ENCODE peak calls at places on chromosome 18, in eight cellular contexts. D, H, M, A, I, X, B and T are unnamed samples.

GRCh38 chr18:12373032-12373770 is 3.8 kb downstream of the AFG3L2 start:
- DNase-seq in D (peak), X (no peak), H (no peak), A (no peak), M (no peak), B (no peak), I (no peak), T (no peak)

GRCh38 chr18:36503477-36503876 is 206.0 kb downstream of the FHOD3 start:
- DNase-seq in X (no peak), B (no peak), D (no peak), H (no peak), A (no peak), I (no peak), M (no peak), T (no peak)

GRCh38 chr18:60064271-60064670 is 164.5 kb downstream of the PMAIP1 start:
- DNase-seq in X (no peak), D (peak), A (no peak), B (no peak), I (no peak), M (no peak), H (peak), T (no peak)

GRCh38 chr18:7697306-7697705 is 130.2 kb downstream of the PTPRM start:
- DNase-seq in I (no peak), X (no peak), A (no peak), H (no peak), M (no peak), D (no peak), B (no peak), T (no peak)

GRCh38 chr18:76450912-76451421 is 44.1 kb downstream of the ZNF516 start:
- DNase-seq in X (no peak), I (no peak), H (peak), D (peak), B (peak), M (peak), A (no peak), T (peak)

GRCh38 chr18:49238433-49239042 is 221.9 kb downstream of the DYM start:
- DNase-seq in A (no peak), X (no peak), H (peak), D (no peak), B (peak), M (no peak), I (no peak), T (peak)

GRCh38 chr18:60826346-60826745 is 453.8 kb upstream of the MC4R start:
- DNase-seq in D (no peak), H (peak), M (no peak), A (no peak), I (no peak), B (peak), X (no peak), T (no peak)

GRCh38 chr18:79571221-79572092 is 108.1 kb upstream of the CTDP1 start:
- DNase-seq in M (peak), B (no peak), A (no peak), I (no peak), D (no peak), H (no peak), X (no peak), T (no peak)

GRCh38 chr18:24126155-24126947 is 12.5 kb upstream of the CABYR start:
- DNase-seq in I (no peak), B (no peak), X (no peak), D (peak), M (no peak), A (no peak), H (no peak), T (no peak)

GRCh38 chr18:69817335-69817935 is 130.2 kb downstream of the CD226 start:
- DNase-seq in B (no peak), X (no peak), M (no peak), A (no peak), H (peak), I (no peak), D (peak), T (no peak)

GRCh38 chr18:37665346-37665745 is 99.7 kb upstream of the CELF4 start:
- DNase-seq in M (no peak), I (no peak), X (no peak), B (no peak), H (no peak), A (no peak), D (no peak), T (no peak)

GRCh38 chr18:63237911-63238710 is 81.5 kb downstream of the BCL2 start:
- DNase-seq in A (no peak), D (peak), B (peak), X (no peak), M (no peak), I (peak), H (peak), T (peak)

GRCh38 chr18:12645751-12646203 is 12.1 kb downstream of the SPIRE1 start:
- DNase-seq in M (peak), H (peak), D (no peak), B (no peak), X (no peak), A (peak), I (no peak), T (peak)

GRCh38 chr18:68660355-68661183 is 54.3 kb downstream of the TMX3 start:
- DNase-seq in H (peak), M (no peak), I (peak), B (peak), D (peak), X (peak), A (no peak), T (peak)

GRCh38 chr18:44733069-44733753 is 52.5 kb downstream of the SETBP1 start:
- DNase-seq in H (peak), I (no peak), X (no peak), A (no peak), B (no peak), M (no peak), D (peak), T (no peak)

GRCh38 chr18:10442551-10442971 is 11.9 kb upstream of the APCDD1 start:
- DNase-seq in B (peak), A (peak), M (no peak), D (no peak), X (no peak), H (peak), I (no peak), T (no peak)

GRCh38 chr18:76371804-76372203 is 123.2 kb downstream of the ZNF516 start:
- DNase-seq in H (no peak), M (no peak), X (no peak), A (no peak), D (no peak), B (no peak), I (no peak), T (no peak)

GRCh38 chr18:62848946-62849345 is 133.6 kb downstream of the PHLPP1 start:
- DNase-seq in B (no peak), D (peak), I (no peak), X (no peak), M (no peak), H (peak), A (no peak), T (no peak)

GRCh38 chr18:69795785-69796184 is 151.9 kb downstream of the CD226 start:
- DNase-seq in I (no peak), X (no peak), D (peak), B (peak), M (no peak), A (no peak), H (peak), T (no peak)

GRCh38 chr18:22086973-22087372 is 82.4 kb upstream of the GATA6 start:
- DNase-seq in M (no peak), D (no peak), I (no peak), B (no peak), H (no peak), X (no peak), A (no peak), T (no peak)

GRCh38 chr18:10386049-10386448 is 68.4 kb upstream of the APCDD1 start:
- DNase-seq in H (no peak), A (no peak), X (no peak), M (no peak), I (no peak), B (no peak), D (no peak), T (no peak)

GRCh38 chr18:8963876-8964275 is 138.6 kb upstream of the NDUFV2 start:
- DNase-seq in M (no peak), A (no peak), X (no peak), B (no peak), D (peak), H (no peak), I (no peak), T (no peak)

GRCh38 chr18:49476664-49477411 is 10.2 kb downstream of the C18orf32 start:
- DNase-seq in M (peak), I (no peak), X (no peak), H (peak), B (no peak), A (no peak), D (peak), T (no peak)

GRCh38 chr18:22525883-22526282 is 108.2 kb upstream of the CTAGE1 start:
- DNase-seq in B (no peak), H (no peak), I (no peak), X (no peak), A (no peak), M (no peak), D (no peak), T (no peak)

GRCh38 chr18:25896178-25896780 is 194.1 kb downstream of the SS18 start:
- DNase-seq in M (no peak), D (peak), A (no peak), I (peak), X (peak), H (peak), B (peak), T (peak)

GRCh38 chr18:50158866-50159653 is 35.9 kb downstream of the MYO5B start:
- DNase-seq in H (peak), X (peak), D (no peak), A (no peak), I (peak), M (no peak), B (peak), T (no peak)